ENCODE peak calls at places on chromosomes 7 and 10, in five cellular contexts. B is GM12878, D is SK-N-SH, O is HepG2, M is HCT116. P is an unnamed sample.

GRCh38 chr7:128861957-128862570 is 592 bp upstream of the ATP6V1F start:
- DNase-seq in B (no peak), D (no peak), O (no peak), M (no peak), P (no peak)

GRCh38 chr10:103451091-103451801 is 924 bp downstream of the CALHM2 start:
- DNase-seq in B (no peak), D (peak; percentile 85), O (no peak), M (peak; percentile 73), P (peak; percentile 33)

GRCh38 chr10:110460111-110460809 is 37.4 kb upstream of the DUSP5 start:
- DNase-seq in B (no peak), D (peak; percentile 80), O (peak; percentile 32), M (no peak), P (peak; percentile 79)

GRCh38 chr10:109306698-109307097 is 616.6 kb downstream of the XPNPEP1 start:
- DNase-seq in B (no peak), D (no peak), O (no peak), M (no peak), P (no peak)

GRCh38 chr10:35050556-35050955 is 39.6 kb downstream of the CUL2 start:
- DNase-seq in B (no peak), D (no peak), O (no peak), M (no peak), P (no peak)

GRCh38 chr10:102309916-102310315 is 64.6 kb downstream of the GBF1 start:
- DNase-seq in B (no peak), D (no peak), O (no peak), M (no peak), P (no peak)

GRCh38 chr10:76558996-76559888 is 1078.4 kb downstream of the KCNMA1 start:
- DNase-seq in B (no peak), D (no peak), O (no peak), M (no peak), P (no peak)

GRCh38 chr10:131431978-131432690 is 120.6 kb upstream of the TCERG1L start:
- DNase-seq in B (no peak), D (no peak), O (no peak), M (no peak), P (no peak)

GRCh38 chr10:43940898-43941777 is 292.5 kb upstream of the ZNF32 start:
- DNase-seq in B (no peak), D (no peak), O (no peak), M (no peak), P (no peak)

GRCh38 chr10:132817701-132818211 is 31.8 kb upstream of the NKX6-2 start:
- DNase-seq in B (no peak), D (peak; percentile 31), O (no peak), M (no peak), P (no peak)

GRCh38 chr7:27064169-27064568 is 31.6 kb downstream of the HOXA1 start:
- DNase-seq in B (no peak), D (no peak), O (no peak), M (no peak), P (no peak)

GRCh38 chr7:80135306-80136104 is 874 bp downstream of the GNAI1 start:
- DNase-seq in B (no peak), D (no peak), O (no peak), M (no peak), P (no peak)

GRCh38 chr7:17530741-17531417 is 232.4 kb downstream of the AHR start:
- DNase-seq in B (peak; percentile 19), D (no peak), O (peak; percentile 21), M (peak; percentile 26), P (no peak)

GRCh38 chr10:97498841-97499560 is at the start of gene UBTD1:
- DNase-seq in B (no peak), D (peak; percentile 75), O (peak; percentile 19), M (no peak), P (peak; percentile 60)

GRCh38 chr7:22444181-22444966 is 55.6 kb downstream of the STEAP1B start:
- DNase-seq in B (no peak), D (no peak), O (peak; percentile 95), M (no peak), P (peak; percentile 68)

GRCh38 chr7:135236727-135237126 is 3.1 kb downstream of the STRA8 start:
- DNase-seq in B (peak; percentile 53), D (no peak), O (no peak), M (no peak), P (no peak)

GRCh38 chr7:48718731-48719387 is 205.5 kb upstream of the CDC14C start:
- DNase-seq in B (no peak), D (no peak), O (no peak), M (no peak), P (no peak)

GRCh38 chr10:19817251-19818046 is 1.2 kb downstream of the PLXDC2 start:
- DNase-seq in B (no peak), D (peak; percentile 51), O (no peak), M (no peak), P (peak; percentile 16)

GRCh38 chr10:60314306-60314940 is 75.3 kb downstream of the ANK3 start:
- DNase-seq in B (no peak), D (no peak), O (no peak), M (peak; percentile 39), P (no peak)

GRCh38 chr10:70918851-70919530 is 30.6 kb upstream of the PCBD1 start:
- DNase-seq in B (no peak), D (peak; percentile 85), O (no peak), M (no peak), P (no peak)

GRCh38 chr10:80454526-80455460 is 683 bp downstream of the TSPAN14 start:
- DNase-seq in B (no peak), D (peak; percentile 79), O (no peak), M (no peak), P (peak; percentile 55)

GRCh38 chr10:106571216-106571954 is 593.1 kb downstream of the SORCS1 start:
- DNase-seq in B (no peak), D (peak; percentile 34), O (no peak), M (no peak), P (no peak)

GRCh38 chr10:92903633-92904032 is 55.3 kb downstream of the EXOC6 start:
- DNase-seq in B (no peak), D (no peak), O (peak; percentile 61), M (no peak), P (no peak)
- TF ChIP-seq JUND in B (no peak), D (no peak), O (no peak), M (no peak), P (no peak)

GRCh38 chr7:94657771-94658693 is 2.1 kb upstream of the SGCE start:
- DNase-seq in B (peak; percentile 83), D (peak; percentile 87), O (peak; percentile 90), M (peak; percentile 92), P (peak; percentile 34)

GRCh38 chr7:94656925-94657731 is 1.2 kb upstream of the SGCE start:
- DNase-seq in B (no peak), D (no peak), O (no peak), M (peak; percentile 16), P (no peak)

GRCh38 chr7:94655884-94656657 is at the start of gene SGCE:
- DNase-seq in B (peak; percentile 28), D (peak; percentile 95), O (peak; percentile 65), M (peak; percentile 26), P (no peak)

GRCh38 chr7:94655562-94655883 is 410 bp downstream of the SGCE start:
- DNase-seq in B (no peak), D (no peak), O (no peak), M (no peak), P (no peak)

GRCh38 chr7:94656658-94656924 is 658 bp upstream of the SGCE start:
- DNase-seq in B (no peak), D (no peak), O (no peak), M (no peak), P (no peak)
- TF ChIP-seq JUND in B (no peak), D (no peak), O (no peak), M (no peak), P (no peak)

GRCh38 chr7:84492128-84492527 is 297.5 kb upstream of the SEMA3A start:
- DNase-seq in B (no peak), D (no peak), O (no peak), M (no peak), P (no peak)

GRCh38 chr7:84492565-84493034 is 298.0 kb upstream of the SEMA3A start:
- DNase-seq in B (no peak), D (peak; percentile 59), O (no peak), M (no peak), P (peak; percentile 18)

GRCh38 chr7:84502222-84502621 is 307.6 kb upstream of the SEMA3A start:
- DNase-seq in B (no peak), D (no peak), O (no peak), M (no peak), P (no peak)

GRCh38 chr7:84497873-84498272 is 303.3 kb upstream of the SEMA3A start:
- DNase-seq in B (no peak), D (no peak), O (no peak), M (no peak), P (no peak)
- TF ChIP-seq JUND in B (no peak), D (no peak), O (no peak), M (no peak), P (no peak)

GRCh38 chr7:23473848-23474097 is 3.5 kb upstream of the IGF2BP3 start:
- DNase-seq in B (no peak), D (no peak), O (peak; percentile 23), M (no peak), P (no peak)

GRCh38 chr7:23472974-23473847 is 2.9 kb upstream of the IGF2BP3 start:
- DNase-seq in B (no peak), D (peak; percentile 59), O (peak; percentile 32), M (no peak), P (no peak)

GRCh38 chr7:23475579-23475844 is 5.2 kb upstream of the IGF2BP3 start:
- DNase-seq in B (no peak), D (no peak), O (no peak), M (no peak), P (no peak)

GRCh38 chr7:23474829-23475578 is 4.7 kb upstream of the IGF2BP3 start:
- DNase-seq in B (no peak), D (no peak), O (no peak), M (no peak), P (no peak)

GRCh38 chr7:23474098-23474828 is 4.0 kb upstream of the IGF2BP3 start:
- DNase-seq in B (peak; percentile 76), D (peak; percentile 94), O (peak; percentile 96), M (peak; percentile 90), P (no peak)
- TF ChIP-seq JUND in B (no peak), D (no peak), O (no peak), M (no peak), P (no peak)

P was measured in T47D.